ENCODE peak calls at places on chromosomes 4 and X, in ten cellular contexts. One of them, this sample, is unnamed.

GRCh38 chrX:103175944-103176753 is 38.8 kb upstream of the BEX4 start:
- DNase-seq in right lobe of liver: peak; percentile 46
- DNase-seq in uterus: peak; percentile 28
- DNase-seq in endodermal cell: peak; percentile 89
- DNase-seq in GM23338: peak; percentile 52
- DNase-seq in suprapubic skin: no peak
- DNase-seq in fibroblast of lung: peak; percentile 13
- DNase-seq in neuronal stem cell: peak; percentile 39
- DNase-seq in neural progenitor cell: peak; percentile 38
- DNase-seq in pancreas: peak; percentile 87
- DNase-seq in this sample: peak; percentile 58

GRCh38 chrX:13250831-13251612 is 68.8 kb downstream of the ATXN3L start:
- DNase-seq in neuronal stem cell: no peak
- DNase-seq in suprapubic skin: peak; percentile 68
- DNase-seq in GM23338: no peak
- DNase-seq in endodermal cell: no peak
- DNase-seq in pancreas: no peak
- DNase-seq in fibroblast of lung: peak; percentile 97
- DNase-seq in neural progenitor cell: no peak
- DNase-seq in right lobe of liver: no peak
- DNase-seq in uterus: peak; percentile 27
- DNase-seq in this sample: no peak

GRCh38 chr4:132818091-132818490 is 331.0 kb upstream of the PCDH10 start:
- DNase-seq in suprapubic skin: no peak
- DNase-seq in endodermal cell: peak; percentile 91
- DNase-seq in uterus: no peak
- DNase-seq in fibroblast of lung: no peak
- DNase-seq in neuronal stem cell: no peak
- DNase-seq in right lobe of liver: no peak
- DNase-seq in neural progenitor cell: peak; percentile 47
- DNase-seq in pancreas: no peak
- DNase-seq in GM23338: peak; percentile 81
- DNase-seq in this sample: no peak

GRCh38 chrX:17732138-17732783 is 5.0 kb upstream of the SCML1 start:
- DNase-seq in neural progenitor cell: no peak
- DNase-seq in suprapubic skin: no peak
- DNase-seq in uterus: no peak
- DNase-seq in neuronal stem cell: no peak
- DNase-seq in endodermal cell: no peak
- DNase-seq in GM23338: no peak
- DNase-seq in fibroblast of lung: peak; percentile 19
- DNase-seq in right lobe of liver: no peak
- DNase-seq in pancreas: no peak
- DNase-seq in this sample: no peak

GRCh38 chr4:176569301-176569700 is 223.4 kb downstream of the VEGFC start:
- DNase-seq in suprapubic skin: no peak
- DNase-seq in uterus: no peak
- DNase-seq in right lobe of liver: no peak
- DNase-seq in neuronal stem cell: no peak
- DNase-seq in neural progenitor cell: no peak
- DNase-seq in GM23338: no peak
- DNase-seq in fibroblast of lung: no peak
- DNase-seq in endodermal cell: no peak
- DNase-seq in pancreas: no peak
- DNase-seq in this sample: peak; percentile 15

GRCh38 chr4:89754531-89754930 is 82.4 kb downstream of the SNCA start:
- DNase-seq in endodermal cell: no peak
- DNase-seq in suprapubic skin: no peak
- DNase-seq in uterus: no peak
- DNase-seq in pancreas: no peak
- DNase-seq in neural progenitor cell: no peak
- DNase-seq in fibroblast of lung: peak; percentile 43
- DNase-seq in GM23338: no peak
- DNase-seq in neuronal stem cell: no peak
- DNase-seq in right lobe of liver: no peak
- DNase-seq in this sample: no peak

GRCh38 chr4:23774932-23775331 is 114.9 kb downstream of the PPARGC1A start:
- DNase-seq in right lobe of liver: no peak
- DNase-seq in uterus: no peak
- DNase-seq in neural progenitor cell: no peak
- DNase-seq in suprapubic skin: no peak
- DNase-seq in neuronal stem cell: no peak
- DNase-seq in pancreas: no peak
- DNase-seq in GM23338: no peak
- DNase-seq in fibroblast of lung: no peak
- DNase-seq in endodermal cell: no peak
- DNase-seq in this sample: no peak

GRCh38 chr4:174036563-174036962 is 246.9 kb downstream of the FBXO8 start:
- DNase-seq in fibroblast of lung: no peak
- DNase-seq in uterus: no peak
- DNase-seq in suprapubic skin: no peak
- DNase-seq in right lobe of liver: no peak
- DNase-seq in endodermal cell: no peak
- DNase-seq in GM23338: no peak
- DNase-seq in neuronal stem cell: no peak
- DNase-seq in pancreas: no peak
- DNase-seq in neural progenitor cell: no peak
- DNase-seq in this sample: no peak

GRCh38 chrX:40100141-40100536 is 2.4 kb upstream of the BCOR start:
- DNase-seq in suprapubic skin: no peak
- DNase-seq in GM23338: no peak
- DNase-seq in uterus: no peak
- DNase-seq in neuronal stem cell: no peak
- DNase-seq in fibroblast of lung: no peak
- DNase-seq in endodermal cell: peak; percentile 72
- DNase-seq in pancreas: peak; percentile 63
- DNase-seq in neural progenitor cell: peak; percentile 67
- DNase-seq in right lobe of liver: no peak
- DNase-seq in this sample: peak; percentile 59

GRCh38 chrX:49273181-49273727 is 3.7 kb downstream of the PPP1R3F start:
- DNase-seq in right lobe of liver: no peak
- DNase-seq in suprapubic skin: peak; percentile 14
- DNase-seq in endodermal cell: peak; percentile 6
- DNase-seq in uterus: no peak
- DNase-seq in GM23338: no peak
- DNase-seq in pancreas: peak; percentile 10
- DNase-seq in fibroblast of lung: no peak
- DNase-seq in neural progenitor cell: no peak
- DNase-seq in neuronal stem cell: no peak
- DNase-seq in this sample: no peak

GRCh38 chr4:189021831-189022230 is 882.6 kb downstream of the TRIML1 start:
- DNase-seq in pancreas: no peak
- DNase-seq in suprapubic skin: no peak
- DNase-seq in endodermal cell: peak; percentile 59
- DNase-seq in GM23338: peak; percentile 53
- DNase-seq in uterus: peak; percentile 33
- DNase-seq in neural progenitor cell: peak; percentile 16
- DNase-seq in fibroblast of lung: peak; percentile 25
- DNase-seq in neuronal stem cell: no peak
- DNase-seq in right lobe of liver: no peak
- DNase-seq in this sample: peak; percentile 29

GRCh38 chr4:18012807-18013462 is 8.6 kb downstream of the LCORL start:
- DNase-seq in neuronal stem cell: no peak
- DNase-seq in endodermal cell: no peak
- DNase-seq in right lobe of liver: no peak
- DNase-seq in fibroblast of lung: no peak
- DNase-seq in uterus: no peak
- DNase-seq in GM23338: no peak
- DNase-seq in suprapubic skin: no peak
- DNase-seq in pancreas: no peak
- DNase-seq in neural progenitor cell: no peak
- DNase-seq in this sample: no peak

GRCh38 chr4:18014269-18014668 is 7.3 kb downstream of the LCORL start:
- DNase-seq in endodermal cell: no peak
- DNase-seq in pancreas: no peak
- DNase-seq in uterus: no peak
- DNase-seq in suprapubic skin: no peak
- DNase-seq in GM23338: no peak
- DNase-seq in right lobe of liver: no peak
- DNase-seq in neural progenitor cell: no peak
- DNase-seq in fibroblast of lung: no peak
- DNase-seq in neuronal stem cell: no peak
- DNase-seq in this sample: no peak

GRCh38 chr4:18007625-18008024 is 13.9 kb downstream of the LCORL start:
- DNase-seq in endodermal cell: no peak
- DNase-seq in neural progenitor cell: no peak
- DNase-seq in right lobe of liver: no peak
- DNase-seq in GM23338: no peak
- DNase-seq in fibroblast of lung: no peak
- DNase-seq in suprapubic skin: no peak
- DNase-seq in uterus: no peak
- DNase-seq in neuronal stem cell: no peak
- DNase-seq in pancreas: no peak
- DNase-seq in this sample: no peak

GRCh38 chr4:18012115-18012806 is 9.3 kb downstream of the LCORL start:
- DNase-seq in GM23338: no peak
- DNase-seq in endodermal cell: no peak
- DNase-seq in fibroblast of lung: peak; percentile 7
- DNase-seq in suprapubic skin: no peak
- DNase-seq in neuronal stem cell: no peak
- DNase-seq in pancreas: no peak
- DNase-seq in right lobe of liver: no peak
- DNase-seq in neural progenitor cell: no peak
- DNase-seq in uterus: no peak
- DNase-seq in this sample: no peak
- H3K4me1 ChIP-seq in GM23338: no peaks in the 10 kb centered on the region
- H3K4me1 ChIP-seq in endodermal cell: peaks cover 2% of the 10 kb centered on the region
- H3K4me1 ChIP-seq in fibroblast of lung: no peaks in the 10 kb centered on the region
- H3K4me1 ChIP-seq in suprapubic skin: peaks cover 17% of the 10 kb centered on the region
- H3K4me1 ChIP-seq in neuronal stem cell: peaks cover 2% of the 10 kb centered on the region
- H3K4me1 ChIP-seq in pancreas: peaks cover 6% of the 10 kb centered on the region
- H3K4me1 ChIP-seq in right lobe of liver: no peaks in the 10 kb centered on the region
- H3K4me1 ChIP-seq in neural progenitor cell: no peaks in the 10 kb centered on the region
- H3K4me1 ChIP-seq in uterus: no peaks in the 10 kb centered on the region
- H3K4me1 ChIP-seq in this sample: no peaks in the 10 kb centered on the region

GRCh38 chr4:147057631-147057980 is 111.9 kb upstream of the TTC29 start:
- DNase-seq in suprapubic skin: no peak
- DNase-seq in pancreas: no peak
- DNase-seq in endodermal cell: no peak
- DNase-seq in neural progenitor cell: no peak
- DNase-seq in fibroblast of lung: peak; percentile 60
- DNase-seq in neuronal stem cell: no peak
- DNase-seq in GM23338: peak; percentile 17
- DNase-seq in right lobe of liver: no peak
- DNase-seq in uterus: no peak
- DNase-seq in this sample: no peak
- H3K4me3 ChIP-seq in suprapubic skin: peak overlapping the region; percentile 33
- H3K4me3 ChIP-seq in pancreas: no peak overlapping the region
- H3K4me3 ChIP-seq in endodermal cell: no peak overlapping the region
- H3K4me3 ChIP-seq in neural progenitor cell: no peak overlapping the region
- H3K4me3 ChIP-seq in fibroblast of lung: peak overlapping the region; percentile 45
- H3K4me3 ChIP-seq in neuronal stem cell: no peak overlapping the region
- H3K4me3 ChIP-seq in GM23338: peak overlapping the region; percentile 0
- H3K4me3 ChIP-seq in right lobe of liver: peak overlapping the region; percentile 41
- H3K4me3 ChIP-seq in uterus: peak overlapping the region; percentile 19
- H3K4me3 ChIP-seq in this sample: no peak overlapping the region

GRCh38 chr4:4460759-4461158 is 73.9 kb downstream of the NSG1 start:
- DNase-seq in pancreas: no peak
- DNase-seq in suprapubic skin: no peak
- DNase-seq in uterus: no peak
- DNase-seq in right lobe of liver: no peak
- DNase-seq in neuronal stem cell: no peak
- DNase-seq in fibroblast of lung: no peak
- DNase-seq in neural progenitor cell: no peak
- DNase-seq in endodermal cell: no peak
- DNase-seq in GM23338: no peak
- DNase-seq in this sample: no peak
- H3K4me1 ChIP-seq in pancreas: peaks cover 4% of the 10 kb centered on the region
- H3K4me1 ChIP-seq in suprapubic skin: peaks cover 5% of the 10 kb centered on the region
- H3K4me1 ChIP-seq in uterus: no peaks in the 10 kb centered on the region
- H3K4me1 ChIP-seq in right lobe of liver: peaks cover 22% of the 10 kb centered on the region
- H3K4me1 ChIP-seq in neuronal stem cell: peaks cover 2% of the 10 kb centered on the region
- H3K4me1 ChIP-seq in fibroblast of lung: no peaks in the 10 kb centered on the region
- H3K4me1 ChIP-seq in neural progenitor cell: no peaks in the 10 kb centered on the region
- H3K4me1 ChIP-seq in endodermal cell: peaks cover 6% of the 10 kb centered on the region
- H3K4me1 ChIP-seq in GM23338: peaks cover 76% of the 10 kb centered on the region
- H3K4me1 ChIP-seq in this sample: peaks cover 50% of the 10 kb centered on the region

GRCh38 chrX:44344194-44344593 is 722 bp upstream of the EFHC2 start:
- DNase-seq in uterus: peak; percentile 18
- DNase-seq in neural progenitor cell: no peak
- DNase-seq in neuronal stem cell: no peak
- DNase-seq in suprapubic skin: no peak
- DNase-seq in GM23338: peak; percentile 43
- DNase-seq in fibroblast of lung: no peak
- DNase-seq in endodermal cell: peak; percentile 41
- DNase-seq in right lobe of liver: peak; percentile 40
- DNase-seq in pancreas: no peak
- DNase-seq in this sample: peak; percentile 61
- H3K4me3 ChIP-seq in uterus: no peak overlapping the region
- H3K4me3 ChIP-seq in neural progenitor cell: no peak overlapping the region
- H3K4me3 ChIP-seq in neuronal stem cell: no peak overlapping the region
- H3K4me3 ChIP-seq in suprapubic skin: peak overlapping the region; percentile 52
- H3K4me3 ChIP-seq in GM23338: peak overlapping the region; percentile 58
- H3K4me3 ChIP-seq in fibroblast of lung: no peak overlapping the region
- H3K4me3 ChIP-seq in endodermal cell: no peak overlapping the region
- H3K4me3 ChIP-seq in right lobe of liver: no peak overlapping the region
- H3K4me3 ChIP-seq in pancreas: no peak overlapping the region
- H3K4me3 ChIP-seq in this sample: no peak overlapping the region

DNA sequence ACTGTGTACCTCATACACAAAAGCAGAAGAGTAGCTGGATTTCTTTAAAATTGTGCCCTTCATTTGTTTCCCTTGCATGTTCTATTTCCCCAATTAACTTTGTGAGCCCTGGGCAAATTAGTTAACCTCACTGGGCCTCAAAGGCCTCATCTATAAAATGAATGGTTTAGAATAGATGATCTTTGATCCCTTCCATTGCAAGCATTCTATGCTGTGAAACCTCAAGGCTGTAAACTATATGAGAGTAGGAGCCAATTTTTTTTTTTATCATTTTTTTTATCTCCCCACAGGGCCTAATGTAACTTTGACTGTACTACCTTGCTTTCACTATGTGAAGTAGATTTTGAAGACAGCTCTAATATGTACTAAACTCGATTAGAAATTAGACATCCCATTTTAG is 595.8 kb downstream of the RPA4 start:
- DNase-seq in suprapubic skin: no peak
- DNase-seq in neuronal stem cell: no peak
- DNase-seq in GM23338: no peak
- DNase-seq in fibroblast of lung: no peak
- DNase-seq in right lobe of liver: no peak
- DNase-seq in uterus: no peak
- DNase-seq in endodermal cell: no peak
- DNase-seq in pancreas: no peak
- DNase-seq in neural progenitor cell: no peak
- DNase-seq in this sample: no peak
- H3K4me1 ChIP-seq in suprapubic skin: no peaks in the 10 kb centered on the region
- H3K4me1 ChIP-seq in neuronal stem cell: no peaks in the 10 kb centered on the region
- H3K4me1 ChIP-seq in GM23338: peaks cover 32% of the 10 kb centered on the region
- H3K4me1 ChIP-seq in fibroblast of lung: no peaks in the 10 kb centered on the region
- H3K4me1 ChIP-seq in right lobe of liver: no peaks in the 10 kb centered on the region
- H3K4me1 ChIP-seq in uterus: no peaks in the 10 kb centered on the region
- H3K4me1 ChIP-seq in endodermal cell: no peaks in the 10 kb centered on the region
- H3K4me1 ChIP-seq in pancreas: no peaks in the 10 kb centered on the region
- H3K4me1 ChIP-seq in neural progenitor cell: peaks cover 29% of the 10 kb centered on the region
- H3K4me1 ChIP-seq in this sample: peaks cover 23% of the 10 kb centered on the region

GRCh38 chr4:40193018-40193571 is 3.7 kb upstream of the RHOH start:
- DNase-seq in endodermal cell: no peak
- DNase-seq in pancreas: no peak
- DNase-seq in fibroblast of lung: no peak
- DNase-seq in suprapubic skin: no peak
- DNase-seq in uterus: no peak
- DNase-seq in neural progenitor cell: no peak
- DNase-seq in neuronal stem cell: no peak
- DNase-seq in right lobe of liver: no peak
- DNase-seq in GM23338: no peak
- DNase-seq in this sample: no peak
- H3K4me3 ChIP-seq in endodermal cell: no peak overlapping the region
- H3K4me3 ChIP-seq in pancreas: no peak overlapping the region
- H3K4me3 ChIP-seq in fibroblast of lung: no peak overlapping the region
- H3K4me3 ChIP-seq in suprapubic skin: no peak overlapping the region
- H3K4me3 ChIP-seq in uterus: no peak overlapping the region
- H3K4me3 ChIP-seq in neural progenitor cell: no peak overlapping the region
- H3K4me3 ChIP-seq in neuronal stem cell: no peak overlapping the region
- H3K4me3 ChIP-seq in right lobe of liver: no peak overlapping the region
- H3K4me3 ChIP-seq in GM23338: no peak overlapping the region
- H3K4me3 ChIP-seq in this sample: no peak overlapping the region